ENCODE peak calls at places on chromosomes 16 and 17, in eight cellular contexts. I is NCI-H748 treated with DMSO at 0.1 percent for 48 hours; Z is hypothalamus; D is stimulated activated CD4-positive, alpha-beta T cell treated with anti-CD3 and anti-CD28 coated beads, TNF-alpha, amount 100 ng/mL, for 48 hours; U is prostate gland; P is Kasumi-1; T is HFFc6; J is colonic mucosa. E is an unnamed sample.

GRCh38 chr17:19410875-19411291 is at the start of gene RNF112:
- DNase-seq in I (no peak), Z (peak), D (no peak), U (no peak), P (no peak), T (peak), J (no peak), E (no peak)

GRCh38 chr16:4647661-4647965 is 23.0 kb downstream of the MGRN1 start:
- DNase-seq in I (no peak), Z (no peak), D (no peak), U (no peak), P (no peak), T (no peak), J (no peak), E (no peak)

GRCh38 chr16:73058616-73059409 is 10.9 kb upstream of the ZFHX3 start:
- DNase-seq in I (peak), Z (no peak), D (no peak), U (no peak), P (no peak), T (no peak), J (no peak), E (no peak)

GRCh38 chr16:15885560-15886001 is 2.8 kb downstream of the CEP20 start:
- DNase-seq in I (no peak), Z (no peak), D (no peak), U (no peak), P (no peak), T (no peak), J (no peak), E (no peak)

GRCh38 chr17:2750721-2751120 is 1.3 kb upstream of the CCDC92B start:
- DNase-seq in I (peak), Z (no peak), D (no peak), U (no peak), P (no peak), T (no peak), J (no peak), E (no peak)

GRCh38 chr16:58128721-58129096 is 472 bp downstream of the CFAP20 start:
- DNase-seq in I (peak), Z (peak), D (no peak), U (no peak), P (no peak), T (no peak), J (no peak), E (no peak)

GRCh38 chr17:17408236-17408794 is 68.5 kb upstream of the MED9 start:
- DNase-seq in I (no peak), Z (no peak), D (no peak), U (no peak), P (no peak), T (no peak), J (no peak), E (no peak)

GRCh38 chr17:37662358-37662757 is 19.1 kb upstream of the DDX52 start:
- DNase-seq in I (no peak), Z (no peak), D (no peak), U (no peak), P (no peak), T (no peak), J (peak), E (no peak)

GRCh38 chr17:4908301-4908700 is 5.4 kb upstream of the CHRNE start:
- DNase-seq in I (no peak), Z (no peak), D (no peak), U (no peak), P (no peak), T (peak), J (no peak), E (no peak)

GRCh38 chr16:66003196-66003595 is 363.3 kb upstream of the CDH5 start:
- DNase-seq in I (no peak), Z (no peak), D (no peak), U (no peak), P (no peak), T (peak), J (peak), E (no peak)

GRCh38 chr17:57956311-57957119 is 1.3 kb upstream of the CUEDC1 start:
- DNase-seq in I (no peak), Z (no peak), D (no peak), U (no peak), P (no peak), T (no peak), J (peak), E (peak)

E was measured in activated T-cell treated with anti-CD3 and anti-CD28 coated beads for 24 hours.